ENCODE peak calls at places on chromosomes 3 and 15, in four cellular contexts. E, Q, O and G are unnamed samples.

GRCh38 chr3:126132751-126133511 is 47.5 kb downstream of the ALDH1L1 start:
- DNase-seq in E (no peak), Q (no peak), O (peak; percentile 16), G (no peak)

GRCh38 chr3:28667646-28668376 is 319.2 kb upstream of the AZI2 start:
- DNase-seq in E (peak; percentile 7), Q (peak; percentile 61), O (peak; percentile 59), G (peak; percentile 7)

GRCh38 chr3:68996356-68996995 is 17.0 kb downstream of the EOGT start:
- DNase-seq in E (no peak), Q (no peak), O (no peak), G (no peak)

GRCh38 chr3:56131976-56132590 is 336.2 kb downstream of the ERC2 start:
- DNase-seq in E (no peak), Q (no peak), O (peak; percentile 16), G (peak; percentile 71)

GRCh38 chr3:169613053-169613803 is 50.3 kb downstream of the MECOM start:
- DNase-seq in E (no peak), Q (no peak), O (no peak), G (no peak)

GRCh38 chr3:69282191-69282590 is 103.7 kb downstream of the FRMD4B start:
- DNase-seq in E (no peak), Q (no peak), O (no peak), G (no peak)

GRCh38 chr3:134483195-134483890 is 2.4 kb downstream of the ANAPC13 start:
- DNase-seq in E (no peak), Q (no peak), O (no peak), G (no peak)

GRCh38 chr3:127113571-127113891 is 79.4 kb upstream of the PRR23E start:
- DNase-seq in E (no peak), Q (no peak), O (no peak), G (no peak)

GRCh38 chr3:88149146-88149515 is 628 bp upstream of the C3orf38 start:
- DNase-seq in E (no peak), Q (no peak), O (peak; percentile 8), G (no peak)

GRCh38 chr3:42991369-42992315 is 12.5 kb downstream of the GASK1A start:
- DNase-seq in E (no peak), Q (no peak), O (no peak), G (no peak)

GRCh38 chr15:67511606-67512005 is 9.3 kb upstream of the C15orf61 start:
- DNase-seq in E (no peak), Q (no peak), O (no peak), G (no peak)

GRCh38 chr3:131526801-131527347 is 24.1 kb upstream of the MRPL3 start:
- DNase-seq in E (no peak), Q (no peak), O (peak; percentile 34), G (peak; percentile 49)

GRCh38 chr15:77529394-77530159 is 103.1 kb downstream of the LINGO1 start:
- DNase-seq in E (no peak), Q (no peak), O (no peak), G (no peak)

GRCh38 chr15:57861039-57861638 is 154.6 kb downstream of the POLR2M start:
- DNase-seq in E (peak; percentile 4), Q (peak; percentile 8), O (peak; percentile 45), G (peak; percentile 20)

GRCh38 chr3:153029350-153029749 is 132.7 kb upstream of the RAP2B start:
- DNase-seq in E (no peak), Q (no peak), O (peak; percentile 57), G (no peak)

GRCh38 chr3:120348065-120348980 is 831 bp downstream of the LRRC58 start:
- DNase-seq in E (no peak), Q (no peak), O (peak; percentile 29), G (peak; percentile 63)

GRCh38 chr15:66675456-66675855 is 26.6 kb upstream of the SMAD6 start:
- DNase-seq in E (no peak), Q (no peak), O (no peak), G (peak; percentile 4)

GRCh38 chr15:28861031-28861534 is 12.6 kb upstream of the GOLGA6L7 start:
- DNase-seq in E (no peak), Q (no peak), O (no peak), G (no peak)

GRCh38 chr3:23077126-23077525 is 126.0 kb upstream of the UBE2E2 start:
- DNase-seq in E (no peak), Q (no peak), O (no peak), G (no peak)

GRCh38 chr3:195763843-195764825 is 43.4 kb downstream of the MUC20 start:
- DNase-seq in E (no peak), Q (no peak), O (no peak), G (no peak)

GRCh38 chr3:55860040-55860439 is 372.9 kb upstream of the WNT5A start:
- DNase-seq in E (no peak), Q (no peak), O (no peak), G (no peak)

GRCh38 chr3:34948431-34948971 is 690.8 kb upstream of the ARPP21 start:
- DNase-seq in E (no peak), Q (no peak), O (no peak), G (no peak)

GRCh38 chr3:55202320-55202719 is 274.5 kb upstream of the LRTM1 start:
- DNase-seq in E (no peak), Q (no peak), O (no peak), G (no peak)

GRCh38 chr3:53109190-53109589 is 21.0 kb downstream of the RFT1 start:
- DNase-seq in E (no peak), Q (no peak), O (no peak), G (no peak)

GRCh38 chr15:64582202-64582601 is 121.8 kb downstream of the ZNF609 start:
- DNase-seq in E (no peak), Q (no peak), O (no peak), G (no peak)

GRCh38 chr3:186217820-186218164 is 108.9 kb upstream of the ETV5 start:
- DNase-seq in E (no peak), Q (peak; percentile 63), O (no peak), G (no peak)

GRCh38 chr3:1118074-1118473 is 25.2 kb downstream of the CNTN6 start:
- DNase-seq in E (no peak), Q (no peak), O (no peak), G (no peak)

GRCh38 chr3:8723612-8724011 is 10.0 kb upstream of the CAV3 start:
- DNase-seq in E (no peak), Q (no peak), O (no peak), G (no peak)
- TF ChIP-seq SPI1 in E (no peak), Q (no peak), O (no peak), G (no peak)

DNA sequence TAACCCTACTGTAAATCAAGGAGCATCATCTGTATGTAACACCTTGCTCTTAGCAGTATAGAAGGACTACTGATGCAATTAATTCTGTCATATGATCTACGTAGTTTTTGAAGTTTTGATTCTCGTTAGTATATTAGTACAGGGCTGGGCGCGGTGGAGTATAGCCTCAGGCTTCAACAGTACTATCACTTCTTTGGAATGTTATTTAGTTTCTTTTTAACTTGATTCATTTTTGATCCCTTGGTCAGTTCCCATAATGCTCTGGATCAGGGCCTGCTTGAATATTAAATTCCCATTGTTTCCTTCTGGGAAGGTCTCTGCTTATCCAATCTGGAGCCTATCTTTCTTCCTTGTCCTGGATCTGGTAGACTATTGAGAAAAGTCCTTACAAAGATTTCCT is 23.9 kb upstream of the AP4E1 start:
- DNase-seq in E (no peak), Q (no peak), O (no peak), G (no peak)
- TF ChIP-seq SPI1 in E (no peak), Q (no peak), O (no peak), G (no peak)

GRCh38 chr15:74302821-74303359 is 64.6 kb downstream of the CYP11A1 start:
- DNase-seq in E (peak; percentile 79), Q (no peak), O (peak; percentile 51), G (no peak)
- TF ChIP-seq SPI1 in E (no peak), Q (no peak), O (no peak), G (no peak)

DNA sequence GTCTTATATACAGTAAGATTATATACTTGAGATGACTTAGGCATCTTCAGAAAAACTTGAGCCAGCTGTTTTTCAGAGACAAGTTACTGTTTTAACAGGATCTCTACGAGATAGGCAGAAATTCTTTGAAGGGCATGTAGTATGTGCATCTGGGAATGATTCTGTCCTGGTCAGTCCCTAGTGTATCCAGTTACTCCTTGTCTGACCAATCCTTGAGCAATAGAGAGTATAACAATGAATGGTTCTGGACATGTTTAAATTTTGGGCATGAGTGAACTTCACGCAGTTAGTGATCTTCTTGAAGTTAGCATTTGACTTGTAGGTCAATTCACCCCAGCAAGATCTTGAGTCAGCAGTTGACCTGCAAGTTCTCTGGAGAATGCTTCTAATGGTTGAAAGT is 24.7 kb upstream of the HHLA2 start:
- DNase-seq in E (no peak), Q (no peak), O (no peak), G (no peak)
- TF ChIP-seq SPI1 in E (no peak), Q (no peak), O (no peak), G (no peak)

DNA sequence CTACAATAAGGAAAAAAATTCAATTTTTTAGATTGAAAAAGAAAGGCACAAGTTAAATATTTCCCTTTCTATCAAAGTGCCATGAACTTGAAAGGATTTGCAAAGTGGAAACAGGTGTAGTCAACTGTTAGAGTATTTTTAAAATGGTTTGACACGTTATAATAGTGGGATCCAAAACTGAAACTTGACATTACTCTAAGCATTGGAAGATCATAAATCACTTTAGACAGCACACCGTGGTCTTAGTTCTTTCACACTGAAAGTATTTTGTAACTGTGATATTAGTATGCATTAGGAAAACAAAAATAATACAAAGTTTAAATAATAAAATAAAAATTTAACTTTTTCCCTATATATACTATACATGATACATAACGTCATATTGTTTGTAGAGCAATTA is 933.1 kb downstream of the EPHA3 start:
- DNase-seq in E (no peak), Q (no peak), O (no peak), G (no peak)
- TF ChIP-seq SPI1 in E (no peak), Q (no peak), O (no peak), G (no peak)

GRCh38 chr15:32033186-32033890 is 3.0 kb downstream of the CHRNA7 start:
- DNase-seq in E (no peak), Q (no peak), O (no peak), G (no peak)

GRCh38 chr15:32028921-32029320 is 1.4 kb upstream of the CHRNA7 start:
- DNase-seq in E (no peak), Q (no peak), O (no peak), G (no peak)

GRCh38 chr15:32030795-32031194 is 480 bp downstream of the CHRNA7 start:
- DNase-seq in E (no peak), Q (no peak), O (no peak), G (no peak)

GRCh38 chr15:32029862-32030781 is at the start of gene CHRNA7:
- DNase-seq in E (peak; percentile 46), Q (no peak), O (peak; percentile 89), G (peak; percentile 18)

DNA sequence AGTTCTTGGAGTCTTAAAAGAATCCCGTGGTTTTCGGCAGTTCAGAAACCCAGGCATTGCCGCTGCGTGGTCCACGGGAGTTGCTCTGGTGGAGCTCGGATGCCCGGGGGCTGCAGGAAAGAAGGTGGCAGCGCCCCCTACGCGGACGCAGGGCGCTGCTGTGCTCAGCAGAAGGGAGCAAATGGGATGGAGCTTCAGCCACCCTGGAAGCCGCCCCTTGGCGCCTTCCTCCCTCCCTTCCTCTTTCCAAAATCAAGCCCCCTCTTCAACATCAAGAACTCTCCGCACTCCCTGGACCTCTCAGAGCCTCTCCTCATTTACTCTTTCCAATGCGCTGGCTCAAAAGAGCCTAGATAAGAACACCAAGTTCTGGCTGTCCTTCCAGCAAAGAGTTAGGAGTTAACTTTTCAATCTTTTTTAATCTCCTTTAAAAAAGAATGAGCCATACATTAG is 880 bp upstream of the CHRNA7 start:
- DNase-seq in E (no peak), Q (no peak), O (no peak), G (no peak)
- TF ChIP-seq SPI1 in E (no peak), Q (no peak), O (no peak), G (no peak)

GRCh38 chr3:157502916-157503620 is at the start of gene VEPH1:
- DNase-seq in E (no peak), Q (no peak), O (no peak), G (no peak)
- TF ChIP-seq SPI1 in E (no peak), Q (no peak), O (no peak), G (no peak)